ENCODE peak calls at places on chromosomes 13 and 19, in four cellular contexts. B is upper lobe of right lung; W is naive thymus-derived CD4-positive, alpha-beta T cell; Z is aorta. J is an unnamed sample.
A peak's percentile ranks its signal among the peaks of the same experiment; 100 is the strongest.

GRCh38 chr19:53867225-53868090 is at the start of gene MYADM:
- DNase-seq in B (peak; percentile 98), W (peak; percentile 100), Z (peak; percentile 100), J (peak; percentile 98)

GRCh38 chr19:11005521-11005920 is 44.7 kb downstream of the SMARCA4 start:
- DNase-seq in B (no peak), W (no peak), Z (no peak), J (no peak)

GRCh38 chr19:55141696-55142095 is 7.3 kb downstream of the TNNT1 start:
- DNase-seq in B (no peak), W (no peak), Z (no peak), J (no peak)

GRCh38 chr13:32033744-32034143 is 2.2 kb downstream of the FRY start:
- DNase-seq in B (no peak), W (no peak), Z (no peak), J (no peak)

GRCh38 chr13:45564108-45564507 is 51.4 kb downstream of the ERICH6B start:
- DNase-seq in B (no peak), W (no peak), Z (no peak), J (peak; percentile 81)

GRCh38 chr13:112113851-112114250 is 46.9 kb downstream of the SOX1 start:
- DNase-seq in B (no peak), W (no peak), Z (no peak), J (no peak)

GRCh38 chr13:34372581-34372980 is 554.6 kb downstream of the RFC3 start:
- DNase-seq in B (no peak), W (no peak), Z (no peak), J (no peak)

GRCh38 chr13:33158830-33159229 is 126.7 kb downstream of the STARD13 start:
- DNase-seq in B (no peak), W (no peak), Z (no peak), J (no peak)

GRCh38 chr13:44317752-44318550 is 55.7 kb upstream of the SERP2 start:
- DNase-seq in B (no peak), W (no peak), Z (no peak), J (peak; percentile 67)

GRCh38 chr13:29749401-29750177 is 100.8 kb downstream of the UBL3 start:
- DNase-seq in B (no peak), W (no peak), Z (no peak), J (peak; percentile 62)

GRCh38 chr13:40981361-40981760 is 37.8 kb downstream of the ELF1 start:
- DNase-seq in B (no peak), W (peak; percentile 36), Z (no peak), J (no peak)

GRCh38 chr13:19845758-19846157 is 17.7 kb downstream of the ZMYM5 start:
- DNase-seq in B (no peak), W (no peak), Z (no peak), J (peak; percentile 98)

GRCh38 chr13:28510066-28510465 is 15.1 kb upstream of the FLT1 start:
- DNase-seq in B (no peak), W (no peak), Z (no peak), J (no peak)

GRCh38 chr13:51249254-51249653 is 27.1 kb downstream of the FAM124A start:
- DNase-seq in B (no peak), W (no peak), Z (no peak), J (peak; percentile 30)

GRCh38 chr13:98798849-98799645 is 46.6 kb upstream of the SLC15A1 start:
- DNase-seq in B (no peak), W (no peak), Z (no peak), J (peak; percentile 96)

GRCh38 chr19:42024622-42025111 is 30.6 kb upstream of the ATP1A3 start:
- DNase-seq in B (no peak), W (no peak), Z (peak; percentile 81), J (peak; percentile 55)

GRCh38 chr13:41499452-41499851 is 42.1 kb downstream of the RGCC start:
- DNase-seq in B (no peak), W (no peak), Z (no peak), J (no peak)

GRCh38 chr19:58279925-58280316 is 1.2 kb downstream of the ZNF8 start:
- DNase-seq in B (no peak), W (no peak), Z (no peak), J (no peak)

GRCh38 chr13:37175996-37176395 is 70.5 kb upstream of the CSNK1A1L start:
- DNase-seq in B (no peak), W (no peak), Z (no peak), J (peak; percentile 94)

GRCh38 chr13:60701919-60702318 is 304.9 kb downstream of the TDRD3 start:
- DNase-seq in B (no peak), W (no peak), Z (no peak), J (no peak)

GRCh38 chr13:32323912-32324311 is 8.6 kb downstream of the BRCA2 start:
- DNase-seq in B (no peak), W (no peak), Z (no peak), J (peak; percentile 54)

GRCh38 chr19:3547301-3547731 is 8.3 kb downstream of the TEKTIP1 start:
- DNase-seq in B (no peak), W (peak; percentile 25), Z (no peak), J (no peak)

GRCh38 chr13:25803626-25804025 is 248.2 kb downstream of the SHISA2 start:
- DNase-seq in B (no peak), W (no peak), Z (no peak), J (no peak)

GRCh38 chr13:114059946-114060860 is 72.2 kb downstream of the RASA3 start:
- DNase-seq in B (no peak), W (no peak), Z (no peak), J (no peak)

GRCh38 chr19:56312337-56312736 is 2.3 kb downstream of the ZSCAN5A start:
- DNase-seq in B (no peak), W (no peak), Z (no peak), J (no peak)

GRCh38 chr19:44725684-44726083 is 22.8 kb upstream of the BCL3 start:
- DNase-seq in B (peak; percentile 55), W (no peak), Z (no peak), J (no peak)

GRCh38 chr19:10887616-10888367 is 16.4 kb downstream of the CARM1 start:
- DNase-seq in B (no peak), W (no peak), Z (no peak), J (no peak)

GRCh38 chr13:35994131-35994966 is 136.8 kb downstream of the DCLK1 start:
- DNase-seq in B (no peak), W (no peak), Z (peak; percentile 85), J (peak; percentile 97)

DNA sequence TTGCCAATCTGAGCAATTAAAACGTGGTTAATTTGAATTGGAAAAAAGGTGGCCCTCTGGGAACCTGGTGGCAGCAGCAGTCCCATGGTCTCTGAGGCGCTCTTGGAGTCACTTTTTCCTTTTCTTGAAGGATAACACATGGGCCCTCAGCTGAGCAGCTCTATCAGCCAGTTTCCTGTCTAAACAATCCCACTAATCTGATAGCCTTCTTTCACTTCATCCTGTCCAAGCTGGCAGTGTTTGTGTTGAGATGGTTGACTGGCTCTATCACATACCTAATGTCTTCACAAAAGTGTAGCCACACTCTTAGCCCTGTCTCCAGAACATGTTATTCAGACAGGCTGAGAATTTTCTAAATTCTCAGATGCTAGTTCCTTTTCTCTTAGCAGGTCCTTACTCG is 10.7 kb downstream of the MZT1 start:
- DNase-seq in B (no peak), W (no peak), Z (no peak), J (no peak)
- H3K36me3 ChIP-seq in B (peaks cover 30% of the 10 kb centered on the region), W (no peaks in the 10 kb centered on the region), Z (peaks cover 3% of the 10 kb centered on the region), J (peaks cover 5% of the 10 kb centered on the region)

GRCh38 chr19:32037998-32038732 is 307.2 kb upstream of the ZNF507 start:
- DNase-seq in B (no peak), W (no peak), Z (no peak), J (no peak)
- H3K27ac ChIP-seq in B (no peak overlapping the region), W (no peak overlapping the region), Z (no peak overlapping the region), J (no peak overlapping the region)

DNA sequence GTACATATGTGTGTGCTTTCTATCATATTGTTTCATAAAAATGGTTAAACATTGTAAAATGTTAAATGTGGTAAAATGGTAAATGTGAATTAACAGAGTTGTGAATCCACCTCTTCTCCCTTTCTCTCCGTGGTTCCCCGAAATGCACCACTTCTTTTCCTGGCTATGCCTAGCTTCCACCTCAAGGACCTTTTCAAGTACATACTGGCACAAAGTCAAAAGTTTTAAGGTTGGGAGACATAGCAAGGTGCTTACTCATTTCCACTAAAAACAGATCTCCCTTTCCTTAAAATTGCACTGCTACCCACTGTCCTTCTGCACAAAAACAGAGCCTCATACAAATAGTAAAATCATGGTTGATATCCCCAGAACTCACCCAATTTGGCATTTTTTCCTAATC is 558.2 kb downstream of the SLITRK6 start:
- DNase-seq in B (no peak), W (no peak), Z (no peak), J (peak; percentile 34)
- H3K36me3 ChIP-seq in B (no peaks in the 10 kb centered on the region), W (no peaks in the 10 kb centered on the region), Z (no peaks in the 10 kb centered on the region), J (no peaks in the 10 kb centered on the region)

GRCh38 chr19:17409990-17410389 is 4.6 kb upstream of the BST2 start:
- DNase-seq in B (no peak), W (no peak), Z (no peak), J (peak; percentile 72)

GRCh38 chr19:17406887-17407196 is 1.4 kb upstream of the BST2 start:
- DNase-seq in B (no peak), W (no peak), Z (no peak), J (no peak)

GRCh38 chr19:17415107-17415506 is 4.7 kb upstream of the MVB12A start:
- DNase-seq in B (no peak), W (no peak), Z (no peak), J (no peak)

GRCh38 chr19:17414097-17414496 is 5.8 kb upstream of the MVB12A start:
- DNase-seq in B (no peak), W (no peak), Z (no peak), J (no peak)

DNA sequence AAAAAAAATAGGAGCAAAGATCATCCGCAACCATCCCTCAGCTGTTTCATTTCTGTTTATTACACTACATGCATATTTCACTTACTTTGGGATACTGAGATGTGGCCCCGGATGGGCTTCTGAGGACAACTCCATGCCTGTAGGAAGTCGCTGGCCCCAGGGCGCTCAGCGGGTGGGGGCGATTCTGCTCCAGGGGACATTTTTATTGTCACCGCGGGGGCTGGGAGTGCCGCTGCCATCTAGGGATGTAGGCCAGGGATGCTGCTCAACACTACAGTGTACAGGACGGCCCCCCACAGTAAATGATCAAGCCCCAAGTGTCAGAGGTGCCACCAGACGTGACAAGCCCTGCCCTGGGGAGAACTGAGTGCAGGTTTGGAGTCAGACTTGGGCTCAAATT is 6.4 kb upstream of the BST2 start:
- DNase-seq in B (no peak), W (no peak), Z (no peak), J (no peak)
- H3K27ac ChIP-seq in B (no peak overlapping the region), W (no peak overlapping the region), Z (no peak overlapping the region), J (no peak overlapping the region)

GRCh38 chr13:23357349-23357748 is 76.2 kb downstream of the SACS start:
- DNase-seq in B (no peak), W (no peak), Z (no peak), J (peak; percentile 26)
- H3K36me3 ChIP-seq in B (peaks cover 38% of the 10 kb centered on the region), W (peaks cover 15% of the 10 kb centered on the region), Z (peaks cover 4% of the 10 kb centered on the region), J (peaks cover 15% of the 10 kb centered on the region)

DNA sequence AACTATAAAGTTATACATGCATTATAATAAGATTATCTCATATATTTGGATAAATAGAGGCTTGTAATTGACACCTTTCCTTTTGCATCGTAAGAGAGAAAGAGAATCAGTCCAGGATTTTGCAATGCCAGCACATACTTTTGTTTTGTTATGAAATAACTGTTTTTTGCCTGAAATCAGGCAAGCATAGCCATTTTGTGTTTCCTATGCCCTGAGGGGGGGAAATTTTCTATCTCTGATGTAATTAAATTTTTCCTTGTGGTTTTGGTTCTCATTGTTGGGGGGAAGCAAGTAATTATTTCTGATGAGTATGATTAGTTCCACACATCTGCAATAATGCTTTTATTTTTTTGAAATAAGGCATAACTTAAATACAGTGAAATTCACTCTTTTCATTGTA is 229.4 kb downstream of the NDFIP2 start:
- DNase-seq in B (no peak), W (no peak), Z (no peak), J (peak; percentile 36)
- H3K27ac ChIP-seq in B (no peak overlapping the region), W (no peak overlapping the region), Z (no peak overlapping the region), J (no peak overlapping the region)

GRCh38 chr13:63853816-63854215 is 2438.2 kb upstream of the PCDH20 start:
- DNase-seq in B (no peak), W (no peak), Z (no peak), J (no peak)
- H3K36me3 ChIP-seq in B (no peaks in the 10 kb centered on the region), W (no peaks in the 10 kb centered on the region), Z (no peaks in the 10 kb centered on the region), J (no peaks in the 10 kb centered on the region)

GRCh38 chr19:37317403-37318209 is 53.3 kb upstream of the ZNF527 start:
- DNase-seq in B (peak; percentile 96), W (peak; percentile 93), Z (peak; percentile 98), J (peak; percentile 100)
- H3K27ac ChIP-seq in B (peak overlapping the region; percentile 88), W (peak overlapping the region; percentile 91), Z (no peak overlapping the region), J (peak overlapping the region; percentile 86)